ENCODE peak calls at places on chromosomes 13 and 19, in nine cellular contexts. One of them, this sample, is unnamed.

GRCh38 chr13:40275636-40276035 is 390.8 kb downstream of the FOXO1 start:
- DNase-seq in left ventricle myocardium inferior: no peak
- DNase-seq in A549: no peak
- DNase-seq in GM20000: no peak
- DNase-seq in non-pigmented ciliary epithelial cell: peak
- DNase-seq in GM12865: no peak
- DNase-seq in progenitor cell of endocrine pancreas: no peak
- DNase-seq in dermis blood vessel endothelial cell: no peak
- DNase-seq in foreskin fibroblast: peak
- DNase-seq in this sample: no peak

GRCh38 chr13:78147905-78148304 is 229.3 kb upstream of the EDNRB start:
- DNase-seq in left ventricle myocardium inferior: no peak
- DNase-seq in A549: no peak
- DNase-seq in GM20000: no peak
- DNase-seq in non-pigmented ciliary epithelial cell: peak
- DNase-seq in GM12865: no peak
- DNase-seq in progenitor cell of endocrine pancreas: no peak
- DNase-seq in dermis blood vessel endothelial cell: peak
- DNase-seq in foreskin fibroblast: peak
- DNase-seq in this sample: no peak

GRCh38 chr19:6045108-6045507 is 65.2 kb downstream of the RFX2 start:
- DNase-seq in left ventricle myocardium inferior: no peak
- DNase-seq in A549: no peak
- DNase-seq in GM20000: no peak
- DNase-seq in non-pigmented ciliary epithelial cell: no peak
- DNase-seq in GM12865: no peak
- DNase-seq in progenitor cell of endocrine pancreas: no peak
- DNase-seq in dermis blood vessel endothelial cell: no peak
- DNase-seq in foreskin fibroblast: no peak
- DNase-seq in this sample: no peak

GRCh38 chr19:46732172-46732938 is 13.5 kb upstream of the FKRP start:
- DNase-seq in left ventricle myocardium inferior: no peak
- DNase-seq in A549: no peak
- DNase-seq in GM20000: no peak
- DNase-seq in non-pigmented ciliary epithelial cell: no peak
- DNase-seq in GM12865: no peak
- DNase-seq in progenitor cell of endocrine pancreas: no peak
- DNase-seq in dermis blood vessel endothelial cell: no peak
- DNase-seq in foreskin fibroblast: no peak
- DNase-seq in this sample: no peak

GRCh38 chr19:11364935-11365334 is 9.5 kb upstream of the SWSAP1 start:
- DNase-seq in left ventricle myocardium inferior: no peak
- DNase-seq in A549: no peak
- DNase-seq in GM20000: peak
- DNase-seq in non-pigmented ciliary epithelial cell: no peak
- DNase-seq in GM12865: no peak
- DNase-seq in progenitor cell of endocrine pancreas: no peak
- DNase-seq in dermis blood vessel endothelial cell: no peak
- DNase-seq in foreskin fibroblast: no peak
- DNase-seq in this sample: no peak

GRCh38 chr19:2574478-2574931 is 98.6 kb downstream of the GADD45B start:
- DNase-seq in left ventricle myocardium inferior: no peak
- DNase-seq in A549: no peak
- DNase-seq in GM20000: no peak
- DNase-seq in non-pigmented ciliary epithelial cell: no peak
- DNase-seq in GM12865: no peak
- DNase-seq in progenitor cell of endocrine pancreas: no peak
- DNase-seq in dermis blood vessel endothelial cell: no peak
- DNase-seq in foreskin fibroblast: no peak
- DNase-seq in this sample: no peak

GRCh38 chr13:43933378-43933777 is 53.7 kb downstream of the LACC1 start:
- DNase-seq in left ventricle myocardium inferior: no peak
- DNase-seq in A549: no peak
- DNase-seq in GM20000: peak
- DNase-seq in non-pigmented ciliary epithelial cell: no peak
- DNase-seq in GM12865: peak
- DNase-seq in progenitor cell of endocrine pancreas: no peak
- DNase-seq in dermis blood vessel endothelial cell: no peak
- DNase-seq in foreskin fibroblast: no peak
- DNase-seq in this sample: no peak

GRCh38 chr19:8333771-8334457 is 9.1 kb downstream of the KANK3 start:
- DNase-seq in left ventricle myocardium inferior: no peak
- DNase-seq in A549: no peak
- DNase-seq in GM20000: peak
- DNase-seq in non-pigmented ciliary epithelial cell: no peak
- DNase-seq in GM12865: no peak
- DNase-seq in progenitor cell of endocrine pancreas: no peak
- DNase-seq in dermis blood vessel endothelial cell: no peak
- DNase-seq in foreskin fibroblast: no peak
- DNase-seq in this sample: no peak

GRCh38 chr19:8488351-8488750 is 14.1 kb downstream of the PRAM1 start:
- DNase-seq in left ventricle myocardium inferior: no peak
- DNase-seq in A549: no peak
- DNase-seq in GM20000: no peak
- DNase-seq in non-pigmented ciliary epithelial cell: no peak
- DNase-seq in GM12865: no peak
- DNase-seq in progenitor cell of endocrine pancreas: no peak
- DNase-seq in dermis blood vessel endothelial cell: no peak
- DNase-seq in foreskin fibroblast: no peak
- DNase-seq in this sample: no peak

GRCh38 chr19:50556236-50557008 is 11.8 kb downstream of the LRRC4B start:
- DNase-seq in left ventricle myocardium inferior: peak
- DNase-seq in A549: peak
- DNase-seq in GM20000: peak
- DNase-seq in non-pigmented ciliary epithelial cell: no peak
- DNase-seq in GM12865: peak
- DNase-seq in progenitor cell of endocrine pancreas: peak
- DNase-seq in dermis blood vessel endothelial cell: peak
- DNase-seq in foreskin fibroblast: peak
- DNase-seq in this sample: peak

GRCh38 chr13:55583953-55584593 is 1556.6 kb upstream of the PRR20A start:
- DNase-seq in left ventricle myocardium inferior: no peak
- DNase-seq in A549: no peak
- DNase-seq in GM20000: no peak
- DNase-seq in non-pigmented ciliary epithelial cell: no peak
- DNase-seq in GM12865: no peak
- DNase-seq in progenitor cell of endocrine pancreas: no peak
- DNase-seq in dermis blood vessel endothelial cell: no peak
- DNase-seq in foreskin fibroblast: no peak
- DNase-seq in this sample: no peak

GRCh38 chr13:95710313-95710712 is 33.4 kb downstream of the DNAJC3 start:
- DNase-seq in left ventricle myocardium inferior: no peak
- DNase-seq in A549: no peak
- DNase-seq in GM20000: no peak
- DNase-seq in non-pigmented ciliary epithelial cell: peak
- DNase-seq in GM12865: peak
- DNase-seq in progenitor cell of endocrine pancreas: no peak
- DNase-seq in dermis blood vessel endothelial cell: peak
- DNase-seq in foreskin fibroblast: peak
- DNase-seq in this sample: no peak

GRCh38 chr19:805600-806550 is 8.6 kb downstream of the PTBP1 start:
- DNase-seq in left ventricle myocardium inferior: no peak
- DNase-seq in A549: no peak
- DNase-seq in GM20000: peak
- DNase-seq in non-pigmented ciliary epithelial cell: no peak
- DNase-seq in GM12865: no peak
- DNase-seq in progenitor cell of endocrine pancreas: no peak
- DNase-seq in dermis blood vessel endothelial cell: no peak
- DNase-seq in foreskin fibroblast: no peak
- DNase-seq in this sample: peak

GRCh38 chr13:51818771-51819511 is 15.0 kb upstream of the DHRS12 start:
- DNase-seq in left ventricle myocardium inferior: no peak
- DNase-seq in A549: no peak
- DNase-seq in GM20000: no peak
- DNase-seq in non-pigmented ciliary epithelial cell: no peak
- DNase-seq in GM12865: peak
- DNase-seq in progenitor cell of endocrine pancreas: no peak
- DNase-seq in dermis blood vessel endothelial cell: no peak
- DNase-seq in foreskin fibroblast: no peak
- DNase-seq in this sample: no peak

GRCh38 chr19:44745386-44745831 is 3.1 kb upstream of the BCL3 start:
- DNase-seq in left ventricle myocardium inferior: peak
- DNase-seq in A549: peak
- DNase-seq in GM20000: no peak
- DNase-seq in non-pigmented ciliary epithelial cell: no peak
- DNase-seq in GM12865: no peak
- DNase-seq in progenitor cell of endocrine pancreas: no peak
- DNase-seq in dermis blood vessel endothelial cell: no peak
- DNase-seq in foreskin fibroblast: peak
- DNase-seq in this sample: no peak

GRCh38 chr19:4596033-4596904 is 36.8 kb upstream of the SEMA6B start:
- DNase-seq in left ventricle myocardium inferior: no peak
- DNase-seq in A549: no peak
- DNase-seq in GM20000: no peak
- DNase-seq in non-pigmented ciliary epithelial cell: no peak
- DNase-seq in GM12865: no peak
- DNase-seq in progenitor cell of endocrine pancreas: no peak
- DNase-seq in dermis blood vessel endothelial cell: no peak
- DNase-seq in foreskin fibroblast: no peak
- DNase-seq in this sample: peak

GRCh38 chr13:63190219-63190618 is 1774.6 kb upstream of the PCDH20 start:
- DNase-seq in left ventricle myocardium inferior: no peak
- DNase-seq in A549: no peak
- DNase-seq in GM20000: no peak
- DNase-seq in non-pigmented ciliary epithelial cell: no peak
- DNase-seq in GM12865: no peak
- DNase-seq in progenitor cell of endocrine pancreas: no peak
- DNase-seq in dermis blood vessel endothelial cell: no peak
- DNase-seq in foreskin fibroblast: no peak
- DNase-seq in this sample: no peak

GRCh38 chr19:964761-965694 is 19.1 kb upstream of the WDR18 start:
- DNase-seq in left ventricle myocardium inferior: no peak
- DNase-seq in A549: no peak
- DNase-seq in GM20000: no peak
- DNase-seq in non-pigmented ciliary epithelial cell: no peak
- DNase-seq in GM12865: peak
- DNase-seq in progenitor cell of endocrine pancreas: no peak
- DNase-seq in dermis blood vessel endothelial cell: peak
- DNase-seq in foreskin fibroblast: no peak
- DNase-seq in this sample: no peak

GRCh38 chr13:62643007-62643483 is 1227.4 kb upstream of the PCDH20 start:
- DNase-seq in left ventricle myocardium inferior: no peak
- DNase-seq in A549: no peak
- DNase-seq in GM20000: no peak
- DNase-seq in non-pigmented ciliary epithelial cell: peak
- DNase-seq in GM12865: peak
- DNase-seq in progenitor cell of endocrine pancreas: no peak
- DNase-seq in dermis blood vessel endothelial cell: no peak
- DNase-seq in foreskin fibroblast: peak
- DNase-seq in this sample: no peak

GRCh38 chr13:39422845-39423565 is 180.0 kb downstream of the LHFPL6 start:
- DNase-seq in left ventricle myocardium inferior: no peak
- DNase-seq in A549: no peak
- DNase-seq in GM20000: no peak
- DNase-seq in non-pigmented ciliary epithelial cell: no peak
- DNase-seq in GM12865: no peak
- DNase-seq in progenitor cell of endocrine pancreas: no peak
- DNase-seq in dermis blood vessel endothelial cell: no peak
- DNase-seq in foreskin fibroblast: peak
- DNase-seq in this sample: no peak

GRCh38 chr13:45341799-45342584 is 1.0 kb upstream of the TPT1 start:
- DNase-seq in left ventricle myocardium inferior: peak
- DNase-seq in A549: no peak
- DNase-seq in GM20000: no peak
- DNase-seq in non-pigmented ciliary epithelial cell: no peak
- DNase-seq in GM12865: no peak
- DNase-seq in progenitor cell of endocrine pancreas: no peak
- DNase-seq in dermis blood vessel endothelial cell: peak
- DNase-seq in foreskin fibroblast: no peak
- DNase-seq in this sample: no peak

GRCh38 chr13:107838592-107839161 is 376.7 kb downstream of the LIG4 start:
- DNase-seq in left ventricle myocardium inferior: no peak
- DNase-seq in A549: no peak
- DNase-seq in GM20000: no peak
- DNase-seq in non-pigmented ciliary epithelial cell: no peak
- DNase-seq in GM12865: no peak
- DNase-seq in progenitor cell of endocrine pancreas: no peak
- DNase-seq in dermis blood vessel endothelial cell: no peak
- DNase-seq in foreskin fibroblast: no peak
- DNase-seq in this sample: no peak

GRCh38 chr13:29905845-29906244 is 55.4 kb upstream of the UBL3 start:
- DNase-seq in left ventricle myocardium inferior: no peak
- DNase-seq in A549: no peak
- DNase-seq in GM20000: no peak
- DNase-seq in non-pigmented ciliary epithelial cell: no peak
- DNase-seq in GM12865: no peak
- DNase-seq in progenitor cell of endocrine pancreas: no peak
- DNase-seq in dermis blood vessel endothelial cell: no peak
- DNase-seq in foreskin fibroblast: no peak
- DNase-seq in this sample: no peak

GRCh38 chr13:39474600-39474999 is 128.4 kb downstream of the LHFPL6 start:
- DNase-seq in left ventricle myocardium inferior: no peak
- DNase-seq in A549: no peak
- DNase-seq in GM20000: no peak
- DNase-seq in non-pigmented ciliary epithelial cell: no peak
- DNase-seq in GM12865: no peak
- DNase-seq in progenitor cell of endocrine pancreas: no peak
- DNase-seq in dermis blood vessel endothelial cell: no peak
- DNase-seq in foreskin fibroblast: no peak
- DNase-seq in this sample: no peak

GRCh38 chr13:26476111-26476743 is 81.3 kb upstream of the WASF3 start:
- DNase-seq in left ventricle myocardium inferior: peak
- DNase-seq in A549: no peak
- DNase-seq in GM20000: no peak
- DNase-seq in non-pigmented ciliary epithelial cell: no peak
- DNase-seq in GM12865: no peak
- DNase-seq in progenitor cell of endocrine pancreas: no peak
- DNase-seq in dermis blood vessel endothelial cell: peak
- DNase-seq in foreskin fibroblast: no peak
- DNase-seq in this sample: no peak

GRCh38 chr19:51333836-51334460 is 8.0 kb downstream of the VSIG10L start:
- DNase-seq in left ventricle myocardium inferior: no peak
- DNase-seq in A549: no peak
- DNase-seq in GM20000: no peak
- DNase-seq in non-pigmented ciliary epithelial cell: no peak
- DNase-seq in GM12865: peak
- DNase-seq in progenitor cell of endocrine pancreas: no peak
- DNase-seq in dermis blood vessel endothelial cell: no peak
- DNase-seq in foreskin fibroblast: no peak
- DNase-seq in this sample: no peak

GRCh38 chr13:27960362-27961226 is 8.5 kb downstream of the CDX2 start:
- DNase-seq in left ventricle myocardium inferior: peak
- DNase-seq in A549: peak
- DNase-seq in GM20000: peak
- DNase-seq in non-pigmented ciliary epithelial cell: no peak
- DNase-seq in GM12865: peak
- DNase-seq in progenitor cell of endocrine pancreas: peak
- DNase-seq in dermis blood vessel endothelial cell: peak
- DNase-seq in foreskin fibroblast: no peak
- DNase-seq in this sample: peak

GRCh38 chr19:34041922-34042521 is 130.3 kb upstream of the LSM14A start:
- DNase-seq in left ventricle myocardium inferior: peak
- DNase-seq in A549: peak
- DNase-seq in GM20000: peak
- DNase-seq in non-pigmented ciliary epithelial cell: no peak
- DNase-seq in GM12865: peak
- DNase-seq in progenitor cell of endocrine pancreas: peak
- DNase-seq in dermis blood vessel endothelial cell: peak
- DNase-seq in foreskin fibroblast: peak
- DNase-seq in this sample: peak

GRCh38 chr19:51439021-51439465 is 19.2 kb downstream of the SIGLEC8 start:
- DNase-seq in left ventricle myocardium inferior: no peak
- DNase-seq in A549: no peak
- DNase-seq in GM20000: peak
- DNase-seq in non-pigmented ciliary epithelial cell: no peak
- DNase-seq in GM12865: peak
- DNase-seq in progenitor cell of endocrine pancreas: no peak
- DNase-seq in dermis blood vessel endothelial cell: peak
- DNase-seq in foreskin fibroblast: no peak
- DNase-seq in this sample: no peak

GRCh38 chr19:58399903-58400637 is 4.6 kb downstream of the RNF225 start:
- DNase-seq in left ventricle myocardium inferior: no peak
- DNase-seq in A549: no peak
- DNase-seq in GM20000: no peak
- DNase-seq in non-pigmented ciliary epithelial cell: no peak
- DNase-seq in GM12865: no peak
- DNase-seq in progenitor cell of endocrine pancreas: no peak
- DNase-seq in dermis blood vessel endothelial cell: no peak
- DNase-seq in foreskin fibroblast: no peak
- DNase-seq in this sample: no peak

GRCh38 chr19:45299719-45300118 is 23.0 kb downstream of the CKM start:
- DNase-seq in left ventricle myocardium inferior: no peak
- DNase-seq in A549: no peak
- DNase-seq in GM20000: no peak
- DNase-seq in non-pigmented ciliary epithelial cell: no peak
- DNase-seq in GM12865: no peak
- DNase-seq in progenitor cell of endocrine pancreas: no peak
- DNase-seq in dermis blood vessel endothelial cell: no peak
- DNase-seq in foreskin fibroblast: no peak
- DNase-seq in this sample: no peak